ENCODE peak calls at places on chromosomes 16 and 17, in six cellular contexts. F is foreskin keratinocyte, S is neural crest cell, K is left lung, Q is keratinocyte, I is OCI-LY7. Z is an unnamed sample.
A peak's percentile ranks its signal among the peaks of the same experiment; 100 is the strongest.

GRCh38 chr16:14131774-14132695 is 60.9 kb downstream of the MRTFB start:
- DNase-seq in F (no peak), S (no peak), K (no peak), Q (no peak), I (no peak), Z (no peak)

GRCh38 chr16:25093208-25094061 is 18.1 kb upstream of the LCMT1 start:
- DNase-seq in F (no peak), S (no peak), K (no peak), Q (no peak), I (peak; percentile 59), Z (no peak)

GRCh38 chr17:29162909-29163341 is 17.3 kb downstream of the MYO18A start:
- DNase-seq in F (no peak), S (no peak), K (no peak), Q (no peak), I (no peak), Z (no peak)

GRCh38 chr16:53502331-53503269 is at the start of gene AKTIP:
- DNase-seq in F (peak; percentile 34), S (no peak), K (peak; percentile 66), Q (no peak), I (peak; percentile 27), Z (no peak)

GRCh38 chr17:77884019-77884418 is 74.5 kb upstream of the TNRC6C start:
- DNase-seq in F (no peak), S (peak; percentile 53), K (no peak), Q (no peak), I (peak; percentile 46), Z (no peak)

GRCh38 chr17:19644493-19645210 is 3.9 kb upstream of the ALDH3A2 start:
- DNase-seq in F (no peak), S (no peak), K (no peak), Q (no peak), I (no peak), Z (no peak)

GRCh38 chr16:10984509-10984908 is 40.1 kb downstream of the CLEC16A start:
- DNase-seq in F (no peak), S (no peak), K (no peak), Q (no peak), I (no peak), Z (no peak)

GRCh38 chr16:83137894-83138293 is 511.1 kb downstream of the CDH13 start:
- DNase-seq in F (no peak), S (no peak), K (no peak), Q (no peak), I (no peak), Z (no peak)

GRCh38 chr17:58219789-58220183 is 731 bp upstream of the MKS1 start:
- DNase-seq in F (no peak), S (no peak), K (no peak), Q (no peak), I (no peak), Z (no peak)

GRCh38 chr17:882827-883585 is 96.6 kb downstream of the NXN start:
- DNase-seq in F (no peak), S (peak; percentile 59), K (no peak), Q (no peak), I (no peak), Z (no peak)

GRCh38 chr16:90043526-90043925 is 24.3 kb upstream of the DBNDD1 start:
- DNase-seq in F (no peak), S (no peak), K (no peak), Q (no peak), I (no peak), Z (no peak)

GRCh38 chr16:57680842-57681241 is 12.7 kb downstream of the ADGRG3 start:
- DNase-seq in F (no peak), S (no peak), K (no peak), Q (no peak), I (no peak), Z (no peak)

GRCh38 chr17:31731119-31731518 is 127.9 kb downstream of the COPRS start:
- DNase-seq in F (no peak), S (no peak), K (no peak), Q (no peak), I (no peak), Z (no peak)

GRCh38 chr16:84042879-84043485 is 387 bp upstream of the SLC38A8 start:
- DNase-seq in F (no peak), S (no peak), K (no peak), Q (no peak), I (no peak), Z (no peak)

GRCh38 chr16:57042157-57043111 is 49.9 kb upstream of the CPNE2 start:
- DNase-seq in F (peak; percentile 57), S (no peak), K (no peak), Q (no peak), I (peak; percentile 93), Z (no peak)

GRCh38 chr16:674214-674881 is 1.1 kb upstream of the RHBDL1 start:
- DNase-seq in F (no peak), S (no peak), K (no peak), Q (no peak), I (no peak), Z (no peak)

GRCh38 chr16:4193920-4194319 is 48.0 kb downstream of the SRL start:
- DNase-seq in F (no peak), S (no peak), K (no peak), Q (no peak), I (no peak), Z (no peak)

GRCh38 chr17:31609331-31609730 is 217.9 kb downstream of the RAB11FIP4 start:
- DNase-seq in F (no peak), S (no peak), K (no peak), Q (no peak), I (no peak), Z (no peak)

GRCh38 chr17:8365143-8365542 is 11.4 kb downstream of the KRABD2 start:
- DNase-seq in F (no peak), S (no peak), K (no peak), Q (no peak), I (no peak), Z (no peak)

GRCh38 chr17:41801374-41802062 is 10.2 kb downstream of the P3H4 start:
- DNase-seq in F (no peak), S (peak; percentile 86), K (peak; percentile 78), Q (no peak), I (peak; percentile 82), Z (no peak)

GRCh38 chr16:73095885-73096341 is 48.0 kb upstream of the ZFHX3 start:
- DNase-seq in F (no peak), S (no peak), K (no peak), Q (no peak), I (no peak), Z (no peak)

GRCh38 chr16:24178496-24178895 is 77.6 kb upstream of the CACNG3 start:
- DNase-seq in F (no peak), S (peak; percentile 36), K (no peak), Q (no peak), I (peak; percentile 8), Z (no peak)

GRCh38 chr17:69405096-69405495 is 9.4 kb upstream of the MAP2K6 start:
- DNase-seq in F (no peak), S (no peak), K (no peak), Q (no peak), I (no peak), Z (no peak)

GRCh38 chr16:53542283-53542682 is 39.3 kb upstream of the AKTIP start:
- DNase-seq in F (no peak), S (no peak), K (no peak), Q (no peak), I (no peak), Z (no peak)

GRCh38 chr16:49588729-49589384 is 215.3 kb downstream of the C16orf78 start:
- DNase-seq in F (no peak), S (no peak), K (no peak), Q (no peak), I (no peak), Z (no peak)

GRCh38 chr17:74453665-74454196 is 12.7 kb upstream of the CD300A start:
- DNase-seq in F (no peak), S (no peak), K (no peak), Q (no peak), I (peak; percentile 93), Z (no peak)

GRCh38 chr16:1723450-1724147 is 17.6 kb downstream of the MAPK8IP3 start:
- DNase-seq in F (no peak), S (peak; percentile 51), K (no peak), Q (no peak), I (peak; percentile 59), Z (no peak)

GRCh38 chr16:89119161-89119621 is 25.5 kb downstream of the ACSF3 start:
- DNase-seq in F (no peak), S (no peak), K (no peak), Q (no peak), I (no peak), Z (no peak)

GRCh38 chr16:54928016-54928356 is 2.7 kb upstream of the IRX5 start:
- DNase-seq in F (no peak), S (peak; percentile 18), K (no peak), Q (no peak), I (peak; percentile 54), Z (no peak)

GRCh38 chr17:3602499-3602898 is 6.7 kb downstream of the TRPV1 start:
- DNase-seq in F (no peak), S (no peak), K (no peak), Q (no peak), I (peak; percentile 84), Z (no peak)

GRCh38 chr17:38342886-38343607 is 709 bp downstream of the GPR179 start:
- DNase-seq in F (no peak), S (no peak), K (no peak), Q (no peak), I (no peak), Z (no peak)

GRCh38 chr16:67936124-67936875 is at the start of gene PSMB10:
- DNase-seq in F (peak; percentile 38), S (no peak), K (no peak), Q (no peak), I (peak; percentile 68), Z (no peak)
- TF ChIP-seq CTCF in F (peak; percentile 18), S (no peak), K (no peak), Q (peak; percentile 29), I (no peak), Z (no peak)

GRCh38 chr16:87060026-87060986 is 256.9 kb downstream of the C16orf95 start:
- DNase-seq in F (no peak), S (no peak), K (no peak), Q (no peak), I (peak; percentile 35), Z (no peak)
- TF ChIP-seq CTCF in F (peak; percentile 2), S (no peak), K (no peak), Q (no peak), I (no peak), Z (peak; percentile 16)

GRCh38 chr17:57086069-57086930 is 1.3 kb downstream of the AKAP1 start:
- DNase-seq in F (no peak), S (peak; percentile 9), K (peak; percentile 43), Q (no peak), I (peak; percentile 50), Z (no peak)

GRCh38 chr17:57088298-57088697 is 3.3 kb downstream of the AKAP1 start:
- DNase-seq in F (no peak), S (no peak), K (no peak), Q (no peak), I (no peak), Z (no peak)

GRCh38 chr17:57084802-57085447 is at the start of gene AKAP1:
- DNase-seq in F (peak; percentile 69), S (peak; percentile 91), K (peak; percentile 96), Q (peak; percentile 58), I (peak; percentile 98), Z (peak; percentile 56)

GRCh38 chr17:57084361-57084801 is 665 bp upstream of the AKAP1 start:
- DNase-seq in F (peak; percentile 65), S (no peak), K (no peak), Q (no peak), I (no peak), Z (no peak)

GRCh38 chr17:57085448-57086068 is 512 bp downstream of the AKAP1 start:
- DNase-seq in F (no peak), S (peak; percentile 58), K (peak; percentile 74), Q (no peak), I (peak; percentile 69), Z (no peak)
- TF ChIP-seq CTCF in F (peak; percentile 35), S (peak; percentile 33), K (no peak), Q (peak; percentile 45), I (peak; percentile 50), Z (peak; percentile 13)

GRCh38 chr16:69105501-69106361 is at the start of gene HAS3:
- DNase-seq in F (peak; percentile 54), S (peak; percentile 58), K (peak; percentile 63), Q (no peak), I (peak; percentile 12), Z (no peak)
- TF ChIP-seq CTCF in F (peak; percentile 85), S (peak; percentile 40), K (no peak), Q (peak; percentile 71), I (no peak), Z (no peak)

Z was measured in HFF-Myc.